ENCODE peak calls at places on chromosomes 12 and 14, in seven cellular contexts. I is ovary, G is neural progenitor cell, X is gastrocnemius medialis, Z is lung, T is prostate gland, K is MM.1S. B is an unnamed sample. For H3K36me3, the result is how much of the 10 kb centered on the place peaks cover.

GRCh38 chr12:64053117-64053516 is 169.0 kb downstream of the KICS2 start:
- DNase-seq in Z (no peak), T (no peak), K (no peak), I (no peak), X (no peak), G (no peak), B (no peak)

GRCh38 chr12:13889913-13890312 is 91.5 kb downstream of the GRIN2B start:
- DNase-seq in K (no peak), T (no peak), I (no peak), X (no peak), G (no peak), Z (no peak), B (no peak)

GRCh38 chr14:75595211-75595610 is 16.8 kb downstream of the FLVCR2 start:
- DNase-seq in G (no peak), Z (no peak), X (no peak), K (no peak), T (no peak), I (no peak), B (no peak)

GRCh38 chr12:39892146-39892545 is 213.7 kb downstream of the SLC2A13 start:
- DNase-seq in I (no peak), G (no peak), T (no peak), K (no peak), X (no peak), Z (no peak), B (no peak)

GRCh38 chr14:49939884-49940510 is 47.1 kb downstream of the ARF6 start:
- DNase-seq in T (no peak), K (no peak), I (no peak), G (no peak), X (no peak), Z (no peak), B (no peak)

GRCh38 chr14:59511916-59512530 is 27.7 kb downstream of the JKAMP start:
- DNase-seq in Z (no peak), K (no peak), G (peak), I (no peak), T (no peak), X (no peak), B (no peak)

GRCh38 chr14:104016873-104017650 is 68.4 kb upstream of the ASPG start:
- DNase-seq in T (no peak), I (no peak), G (no peak), X (no peak), Z (no peak), K (no peak), B (no peak)

GRCh38 chr12:57129311-57130288 is 1.3 kb downstream of the LRP1 start:
- DNase-seq in G (peak), I (peak), X (peak), K (no peak), Z (no peak), T (no peak), B (no peak)

GRCh38 chr14:21034707-21035106 is at the start of gene RNASE13:
- DNase-seq in I (no peak), Z (no peak), G (no peak), X (no peak), K (no peak), T (no peak), B (no peak)

GRCh38 chr14:36996133-36996856 is 176.1 kb downstream of the SLC25A21 start:
- DNase-seq in K (no peak), T (no peak), Z (no peak), I (no peak), G (no peak), X (no peak), B (no peak)

GRCh38 chr14:20632831-20633771 is 8.4 kb downstream of the OR6S1 start:
- DNase-seq in G (peak), X (no peak), Z (peak), I (peak), K (peak), T (no peak), B (peak)

GRCh38 chr14:31243860-31244259 is 36.3 kb upstream of the HECTD1 start:
- DNase-seq in K (no peak), G (no peak), T (no peak), I (no peak), X (no peak), Z (peak), B (no peak)

GRCh38 chr14:104223101-104223809 is 84.9 kb downstream of the KIF26A start:
- DNase-seq in T (no peak), K (no peak), X (no peak), G (no peak), Z (no peak), I (peak), B (no peak)

GRCh38 chr14:23185046-23185445 is 1.6 kb upstream of the SLC7A8 start:
- DNase-seq in X (no peak), G (no peak), I (no peak), K (no peak), T (no peak), Z (no peak), B (no peak)

GRCh38 chr12:69873429-69873828 is 48.4 kb downstream of the MYRFL start:
- DNase-seq in X (no peak), Z (no peak), T (no peak), K (no peak), G (no peak), I (no peak), B (no peak)

GRCh38 chr12:116015525-116015924 is 262.0 kb downstream of the MED13L start:
- DNase-seq in Z (no peak), T (no peak), G (peak), X (no peak), I (no peak), K (peak), B (peak)

GRCh38 chr12:52224154-52224553 is 8.9 kb upstream of the KRT7 start:
- DNase-seq in K (no peak), G (no peak), X (no peak), Z (no peak), I (no peak), T (no peak), B (no peak)

GRCh38 chr14:102050026-102050405 is 36.8 kb downstream of the HSP90AA1 start:
- DNase-seq in T (no peak), X (no peak), I (no peak), K (no peak), Z (no peak), G (no peak), B (no peak)

GRCh38 chr14:105059035-105059916 is 6.0 kb downstream of the GPR132 start:
- DNase-seq in Z (peak), T (no peak), X (no peak), K (no peak), I (no peak), G (peak), B (peak)

GRCh38 chr12:58575281-58575680 is 345.0 kb downstream of the LRIG3 start:
- DNase-seq in T (no peak), G (no peak), Z (no peak), I (peak), K (peak), X (no peak), B (no peak)

GRCh38 chr12:106584104-106585064 is 1.6 kb downstream of the RFX4 start:
- DNase-seq in K (no peak), G (peak), X (no peak), Z (no peak), I (no peak), T (no peak), B (no peak)

GRCh38 chr14:79404874-79405273 is 806.4 kb downstream of the DIO2 start:
- DNase-seq in K (no peak), I (no peak), Z (no peak), X (no peak), G (no peak), T (no peak), B (no peak)

GRCh38 chr12:6567112-6567680 is 895 bp downstream of the NOP2 start:
- DNase-seq in K (no peak), I (no peak), Z (no peak), G (no peak), X (no peak), T (no peak), B (no peak)

GRCh38 chr14:31884776-31885379 is 192.2 kb upstream of the ARHGAP5 start:
- DNase-seq in Z (no peak), G (no peak), T (no peak), I (no peak), X (no peak), K (no peak), B (no peak)

GRCh38 chr12:750356-751191 is 1.8 kb upstream of the WNK1 start:
- DNase-seq in Z (no peak), T (no peak), G (peak), X (no peak), I (no peak), K (no peak), B (no peak)

GRCh38 chr14:78725086-78725485 is 554.9 kb downstream of the NRXN3 start:
- DNase-seq in K (peak), I (no peak), G (no peak), X (no peak), Z (no peak), T (no peak), B (no peak)

GRCh38 chr12:28882444-28882843 is 266.6 kb upstream of the FAR2 start:
- DNase-seq in I (no peak), X (no peak), T (no peak), K (no peak), G (no peak), Z (no peak), B (no peak)

GRCh38 chr14:106831322-106831720 is 1304.9 kb downstream of the TMEM121 start:
- DNase-seq in G (no peak), Z (no peak), I (no peak), T (no peak), K (peak), X (no peak), B (peak)

GRCh38 chr12:45234134-45234865 is 18.4 kb downstream of the ANO6 start:
- DNase-seq in G (peak), K (no peak), Z (no peak), X (no peak), I (peak), T (peak), B (no peak)

GRCh38 chr12:124568431-124569374 is 1.3 kb upstream of the NCOR2 start:
- DNase-seq in T (peak), K (peak), X (peak), Z (peak), I (peak), G (peak), B (peak)

GRCh38 chr14:52888159-52888558 is 62.7 kb downstream of the FERMT2 start:
- DNase-seq in K (no peak), G (no peak), X (no peak), T (no peak), Z (no peak), I (no peak), B (no peak)

GRCh38 chr14:96104469-96105057 is 65.4 kb downstream of the C14orf132 start:
- DNase-seq in G (no peak), Z (peak), T (no peak), X (peak), K (peak), I (peak), B (no peak)

GRCh38 chr14:51575225-51576111 is 76.2 kb upstream of the FRMD6 start:
- DNase-seq in Z (no peak), K (no peak), G (no peak), I (no peak), T (no peak), X (no peak), B (no peak)

GRCh38 chr12:123059501-123059900 is 79.0 kb downstream of the ARL6IP4 start:
- DNase-seq in T (no peak), Z (no peak), G (no peak), I (no peak), K (no peak), X (no peak), B (no peak)
- H3K27ac ChIP-seq in T (no peak), Z (peak), G (no peak), I (peak), K (no peak), X (no peak), B (no peak)

DNA sequence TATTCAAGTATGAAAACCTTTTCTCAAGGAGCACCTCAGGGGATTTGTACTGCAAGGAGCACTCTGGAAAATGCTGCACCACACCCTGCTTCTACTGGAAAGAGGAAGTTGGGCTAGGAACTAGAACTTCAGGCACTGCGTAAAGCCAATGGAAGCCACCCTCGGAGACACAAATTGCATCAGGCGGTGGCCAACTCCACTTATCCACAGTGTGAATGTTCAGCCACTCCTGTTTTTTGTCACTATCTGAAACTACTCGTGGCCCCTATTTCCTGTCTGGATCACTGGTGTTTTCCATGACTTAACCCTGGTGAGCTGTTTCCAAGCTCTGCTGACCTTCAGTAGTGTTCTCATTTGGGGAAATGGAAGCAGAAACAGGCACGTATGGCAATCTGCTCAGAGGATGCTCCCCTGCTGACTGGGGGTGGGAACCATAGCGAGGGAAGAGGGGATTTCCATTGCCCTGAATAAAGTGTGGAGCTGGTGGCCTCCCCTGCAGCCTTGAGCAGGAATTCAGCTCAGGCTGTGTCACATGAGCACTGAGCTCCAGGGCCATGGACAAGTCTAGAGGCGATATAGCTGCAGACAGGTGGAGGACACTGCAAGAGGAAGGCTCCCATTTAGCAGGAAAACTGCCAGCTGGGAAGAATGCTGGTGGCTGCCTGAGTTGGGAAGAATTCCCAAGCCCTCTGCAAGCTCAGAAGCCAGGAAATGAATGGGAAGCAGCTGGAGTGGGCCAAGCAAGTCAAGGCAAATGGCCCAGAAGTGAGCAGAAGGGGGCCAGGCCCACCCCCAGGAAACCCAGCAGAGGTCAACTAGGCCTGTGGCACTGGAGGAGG is 50.5 kb upstream of the RAP1B start:
- DNase-seq in T (no peak), X (peak), G (peak), Z (peak), I (no peak), K (no peak), B (no peak)
- H3K4me3 ChIP-seq in T (no peak), X (no peak), G (no peak), Z (no peak), I (no peak), K (no peak), B (no peak)

GRCh38 chr12:4279120-4279690 is 5.6 kb downstream of the CCND2 start:
- DNase-seq in K (no peak), X (no peak), T (no peak), I (peak), Z (no peak), G (no peak), B (no peak)
- H3K36me3 ChIP-seq in K (half or more), X (under half), T (under half), I (under half), Z (under half), G (under half), B (under half)

DNA sequence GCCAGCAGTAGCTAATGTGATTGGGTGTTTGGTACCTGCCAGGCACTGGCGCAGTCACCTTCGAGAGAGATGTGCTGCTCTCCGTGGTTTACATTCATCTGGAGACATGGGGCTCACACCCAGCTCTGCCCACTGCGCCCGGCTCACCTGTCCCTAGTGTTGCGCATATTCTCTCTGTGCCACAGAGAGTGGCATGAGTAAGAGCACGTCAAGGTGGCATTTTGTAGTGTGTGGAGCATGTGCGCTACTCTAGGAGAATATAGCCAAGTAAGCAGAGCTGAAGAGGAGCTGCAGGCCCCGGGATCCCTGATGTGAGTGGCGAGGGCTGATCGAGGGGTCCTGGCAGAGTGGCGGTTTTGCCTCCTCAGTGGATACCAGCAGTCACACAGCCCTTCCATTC is 46.9 kb downstream of the TPCN1 start:
- DNase-seq in I (no peak), G (no peak), K (no peak), T (no peak), Z (no peak), X (no peak), B (no peak)
- H3K27ac ChIP-seq in I (no peak), G (no peak), K (no peak), T (no peak), Z (no peak), X (no peak), B (no peak)

GRCh38 chr12:95214466-95214865 is 2.8 kb downstream of the FGD6 start:
- DNase-seq in X (no peak), I (no peak), K (no peak), Z (no peak), G (no peak), T (no peak), B (no peak)

GRCh38 chr12:95212576-95212975 is 4.7 kb downstream of the FGD6 start:
- DNase-seq in X (no peak), K (no peak), Z (no peak), I (no peak), G (no peak), T (no peak), B (no peak)

GRCh38 chr12:95215925-95216324 is 1.3 kb downstream of the FGD6 start:
- DNase-seq in K (no peak), I (no peak), T (no peak), Z (no peak), G (no peak), X (no peak), B (no peak)

GRCh38 chr12:95213119-95213518 is 4.1 kb downstream of the FGD6 start:
- DNase-seq in I (no peak), X (no peak), K (no peak), T (no peak), G (no peak), Z (no peak), B (no peak)

GRCh38 chr12:95213928-95214327 is 3.3 kb downstream of the FGD6 start:
- DNase-seq in I (no peak), G (no peak), K (no peak), Z (no peak), X (no peak), T (no peak), B (no peak)
- H3K4me3 ChIP-seq in I (no peak), G (no peak), K (no peak), Z (no peak), X (no peak), T (no peak), B (no peak)

DNA sequence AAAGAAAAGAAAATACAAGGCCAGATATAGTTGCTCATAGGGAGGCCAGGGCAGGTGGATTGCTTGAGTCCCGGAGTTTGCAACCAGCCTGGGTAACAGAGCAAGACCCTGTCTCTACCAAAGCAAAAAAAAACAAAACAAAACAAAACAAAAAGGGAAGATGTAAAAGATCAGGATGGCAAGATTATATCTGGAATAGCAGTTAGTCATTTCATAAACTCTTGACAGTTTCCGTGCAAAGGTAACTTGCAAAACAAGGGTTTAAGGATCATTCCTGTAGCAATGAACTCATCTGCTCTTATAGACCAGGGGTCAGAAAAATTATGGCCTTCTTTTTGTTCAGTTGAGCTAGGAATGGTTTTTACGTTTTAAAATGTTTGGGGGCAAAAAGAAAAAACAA is 29.6 kb downstream of the GIT2 start:
- DNase-seq in T (no peak), I (no peak), Z (no peak), G (no peak), K (no peak), X (no peak), B (no peak)
- H3K36me3 ChIP-seq in T (under half), I (under half), Z (under half), G (under half), K (under half), X (under half), B (under half)

B was measured in naive thymus-derived CD4-positive, alpha-beta T cell.